ENCODE peak calls at places on chromosomes 11 and 22, in four cellular contexts. H is stimulated activated CD4-positive, alpha-beta T cell treated with anti-CD3 and anti-CD28 coated beads, Interleukin-1b, Interleukin-23, amount 100 ng/mL, for 1 hour; G is NCI-H2081 treated with DMSO at 0.1 percent for 48 hours; E is NCI-H1092. T is an unnamed sample.
A peak's percentile ranks its signal among the peaks of the same experiment; 100 is the strongest.

GRCh38 chr11:2390871-2391662 is 9.5 kb upstream of the TSSC4 start:
- DNase-seq in H (no peak), G (no peak), E (no peak), T (no peak)

GRCh38 chr22:45720875-45721378 is 49.3 kb downstream of the ATXN10 start:
- DNase-seq in H (no peak), G (no peak), E (no peak), T (no peak)

GRCh38 chr11:74815966-74816365 is 67.3 kb downstream of the RNF169 start:
- DNase-seq in H (no peak), G (no peak), E (no peak), T (no peak)

GRCh38 chr11:75733346-75734107 is 15.9 kb downstream of the MOGAT2 start:
- DNase-seq in H (no peak), G (no peak), E (peak; percentile 77), T (no peak)

GRCh38 chr11:3119141-3119821 is 45.8 kb downstream of the OSBPL5 start:
- DNase-seq in H (no peak), G (no peak), E (no peak), T (no peak)

GRCh38 chr11:126350811-126351210 is 4.7 kb upstream of the ST3GAL4 start:
- DNase-seq in H (no peak), G (no peak), E (no peak), T (no peak)

GRCh38 chr11:106331163-106331562 is 253.7 kb downstream of the AASDHPPT start:
- DNase-seq in H (no peak), G (no peak), E (no peak), T (no peak)

GRCh38 chr11:23569547-23569946 is 709.3 kb upstream of the CCDC179 start:
- DNase-seq in H (no peak), G (no peak), E (no peak), T (no peak)

GRCh38 chr11:101030015-101030414 is 99.6 kb downstream of the PGR start:
- DNase-seq in H (no peak), G (no peak), E (no peak), T (no peak)